ENCODE peak calls at places on chromosomes 5 and 9, in nine cellular contexts. J is coronary artery, L is fibroblast of lung, U is dorsolateral prefrontal cortex, O is neural progenitor cell, Q is colonic mucosa, H is breast epithelium, V is sigmoid colon, C is left lung. A is an unnamed sample.

GRCh38 chr5:168291281-168291960 is at the start of gene WWC1:
- DNase-seq in L (peak), Q (peak), H (peak), V (no peak), O (peak), C (peak), J (no peak), U (no peak), A (no peak)

GRCh38 chr9:4973902-4974301 is 11.2 kb upstream of the JAK2 start:
- DNase-seq in O (no peak), U (no peak), L (no peak), J (no peak), C (no peak), H (no peak), V (no peak), Q (no peak), A (no peak)

GRCh38 chr5:71789746-71790145 is 70.7 kb downstream of the CARTPT start:
- DNase-seq in O (no peak), J (no peak), C (no peak), Q (no peak), V (no peak), U (no peak), H (no peak), L (no peak), A (no peak)

GRCh38 chr5:124755565-124755964 is 9.1 kb upstream of the ZNF608 start:
- DNase-seq in H (no peak), O (no peak), J (no peak), Q (no peak), C (no peak), U (peak), L (peak), V (no peak), A (no peak)

GRCh38 chr9:132235125-132235524 is 73.3 kb downstream of the NTNG2 start:
- DNase-seq in L (no peak), Q (no peak), V (no peak), U (no peak), H (no peak), J (no peak), C (no peak), O (no peak), A (no peak)

GRCh38 chr5:151048526-151048925 is 28.1 kb downstream of the GPX3 start:
- DNase-seq in Q (no peak), H (no peak), O (peak), C (no peak), V (no peak), J (no peak), L (no peak), U (no peak), A (no peak)

GRCh38 chr5:124652514-124652819 is 94.0 kb downstream of the ZNF608 start:
- DNase-seq in U (no peak), O (no peak), V (no peak), Q (no peak), H (no peak), C (no peak), J (no peak), L (no peak), A (no peak)

GRCh38 chr5:115379622-115380344 is 83.3 kb upstream of the CCDC112 start:
- DNase-seq in V (no peak), O (no peak), J (no peak), C (no peak), L (peak), U (no peak), Q (peak), H (no peak), A (no peak)

GRCh38 chr9:120542701-120543490 is 37.1 kb downstream of the CDK5RAP2 start:
- DNase-seq in U (no peak), L (peak), Q (no peak), H (no peak), C (no peak), J (no peak), V (no peak), O (no peak), A (no peak)

GRCh38 chr5:180135128-180135955 is 63.8 kb upstream of the RNF130 start:
- DNase-seq in O (no peak), U (no peak), J (peak), C (peak), H (peak), Q (peak), L (peak), V (peak), A (peak)

GRCh38 chr5:127184841-127185240 is 105.8 kb upstream of the MEGF10 start:
- DNase-seq in L (no peak), U (no peak), O (no peak), V (no peak), H (no peak), Q (no peak), C (no peak), J (no peak), A (no peak)

GRCh38 chr9:121564861-121565260 is 65.2 kb upstream of the GGTA1 start:
- DNase-seq in V (no peak), Q (no peak), H (no peak), O (no peak), L (no peak), C (no peak), U (no peak), J (no peak), A (no peak)

GRCh38 chr9:101437806-101438232 is 2.2 kb upstream of the ALDOB start:
- DNase-seq in Q (no peak), U (no peak), L (peak), V (peak), C (no peak), H (no peak), J (no peak), O (no peak), A (no peak)

GRCh38 chr5:145947581-145947980 is 11.2 kb downstream of the SH3RF2 start:
- DNase-seq in J (no peak), H (no peak), O (no peak), C (no peak), Q (no peak), L (peak), V (no peak), U (no peak), A (no peak)

GRCh38 chr9:15304620-15305019 is 2.4 kb downstream of the TTC39B start:
- DNase-seq in O (no peak), U (no peak), L (no peak), Q (no peak), C (no peak), J (no peak), H (no peak), V (no peak), A (no peak)

GRCh38 chr5:175823731-175824525 is 47.5 kb upstream of the CPLX2 start:
- DNase-seq in L (no peak), U (no peak), J (no peak), Q (no peak), C (no peak), H (no peak), V (no peak), O (peak), A (no peak)

GRCh38 chr5:139193928-139194327 is 4.2 kb downstream of the SIL1 start:
- DNase-seq in J (no peak), L (no peak), O (no peak), H (no peak), Q (no peak), C (no peak), U (no peak), V (no peak), A (no peak)
- H3K27ac ChIP-seq in J (no peak), L (no peak), O (peak), H (no peak), Q (no peak), C (no peak), U (no peak), V (no peak), A (no peak)

GRCh38 chr5:132256086-132256782 is 1.3 kb upstream of the PDLIM4 start:
- DNase-seq in L (no peak), J (peak), Q (no peak), C (no peak), U (no peak), O (no peak), H (no peak), V (peak), A (no peak)

GRCh38 chr5:132257131-132258101 is at the start of gene PDLIM4:
- DNase-seq in V (peak), L (peak), U (no peak), H (no peak), C (no peak), Q (peak), O (peak), J (peak), A (no peak)

GRCh38 chr5:132258102-132259060 is 885 bp downstream of the PDLIM4 start:
- DNase-seq in H (no peak), L (peak), C (no peak), V (peak), J (peak), O (no peak), Q (peak), U (no peak), A (no peak)

GRCh38 chr5:132254321-132254977 is 3.0 kb upstream of the PDLIM4 start:
- DNase-seq in V (peak), O (no peak), U (no peak), H (peak), J (peak), C (no peak), L (no peak), Q (no peak), A (no peak)

DNA sequence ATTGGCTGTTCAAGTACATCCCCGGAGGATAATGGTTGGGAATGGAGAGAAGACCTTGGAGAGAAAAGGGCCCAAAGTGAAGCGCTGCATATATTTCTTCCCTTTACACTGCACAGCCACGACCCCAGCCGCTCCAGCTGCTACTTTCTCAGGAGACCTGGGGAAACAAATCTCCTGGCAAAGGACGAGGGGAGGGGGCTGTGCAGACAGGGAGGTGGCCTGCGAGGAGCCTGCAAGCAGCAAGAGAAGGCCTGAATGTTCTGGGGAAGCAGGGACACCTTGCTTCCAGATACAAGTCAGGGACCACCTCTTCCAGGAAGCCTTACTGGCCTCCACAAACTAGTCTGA is 739 bp upstream of the PDLIM4 start:
- DNase-seq in H (no peak), O (no peak), L (no peak), C (no peak), Q (no peak), U (no peak), J (no peak), V (no peak), A (no peak)
- H3K4me3 ChIP-seq in H (peak), O (peak), L (peak), C (no peak), Q (peak), U (peak), J (peak), V (peak), A (peak)

DNA sequence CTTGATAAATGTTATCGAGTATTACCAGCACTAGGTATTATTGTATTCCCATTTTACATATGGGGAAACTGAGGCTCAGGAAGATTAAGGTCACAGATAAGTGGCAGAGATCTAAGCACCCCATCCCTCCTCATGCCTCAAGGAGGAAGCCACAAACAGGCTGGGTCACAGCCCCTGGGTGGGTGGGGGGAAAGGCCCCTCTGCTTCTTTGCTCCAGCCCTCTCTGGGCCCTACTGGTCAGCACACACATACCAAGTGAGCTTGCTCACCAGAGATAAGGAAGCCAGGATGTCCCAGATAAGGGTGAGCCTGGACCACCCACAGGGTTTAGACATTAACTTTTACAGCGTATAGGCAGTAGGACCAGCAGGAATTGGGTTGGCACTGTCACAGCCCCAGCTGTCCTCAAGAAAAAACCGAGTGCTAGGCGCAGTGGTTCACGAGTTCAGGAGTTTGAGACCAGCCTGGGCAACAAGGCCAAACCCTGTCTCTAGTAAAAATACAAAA is 45.3 kb downstream of the STK10 start:
- DNase-seq in C (no peak), Q (peak), L (peak), U (no peak), H (no peak), J (no peak), V (no peak), O (no peak), A (no peak)
- TF ChIP-seq CTCF in C (no peak), Q (no peak), L (no peak), U (no peak), H (no peak), J (no peak), V (no peak), O (no peak), A (no peak)

GRCh38 chr9:136900988-136901515 is 14.7 kb downstream of the TRAF2 start:
- DNase-seq in H (no peak), C (no peak), U (no peak), V (no peak), L (no peak), J (no peak), O (no peak), Q (no peak), A (no peak)
- H3K27ac ChIP-seq in H (peak), C (peak), U (no peak), V (peak), L (peak), J (peak), O (no peak), Q (peak), A (peak)

GRCh38 chr5:35859101-35859661 is 2.5 kb downstream of the IL7R start:
- DNase-seq in O (peak), U (no peak), Q (no peak), C (no peak), V (no peak), J (no peak), L (peak), H (no peak), A (no peak)

GRCh38 chr5:35863159-35863558 is 6.5 kb downstream of the IL7R start:
- DNase-seq in V (no peak), L (no peak), Q (no peak), U (no peak), H (no peak), C (no peak), J (no peak), O (no peak), A (no peak)

GRCh38 chr5:35862126-35862525 is 5.4 kb downstream of the IL7R start:
- DNase-seq in O (no peak), L (no peak), H (no peak), Q (no peak), J (no peak), U (no peak), C (no peak), V (no peak), A (no peak)

GRCh38 chr5:35861718-35862117 is 5.0 kb downstream of the IL7R start:
- DNase-seq in L (peak), V (no peak), O (no peak), U (no peak), J (no peak), H (no peak), Q (no peak), C (no peak), A (no peak)

GRCh38 chr5:35860686-35861085 is 4.0 kb downstream of the IL7R start:
- DNase-seq in V (no peak), C (no peak), J (no peak), Q (no peak), L (peak), O (no peak), H (no peak), U (no peak), A (no peak)
- H3K4me3 ChIP-seq in V (no peak), C (no peak), J (no peak), Q (no peak), L (no peak), O (no peak), H (no peak), U (no peak), A (no peak)

GRCh38 chr9:71490810-71491209 is 277.5 kb downstream of the CEMIP2 start:
- DNase-seq in U (no peak), J (no peak), V (no peak), O (peak), H (no peak), C (no peak), L (no peak), Q (no peak), A (no peak)
- TF ChIP-seq CTCF in U (peak), J (no peak), V (no peak), O (peak), H (no peak), C (no peak), L (peak), Q (no peak), A (peak)

GRCh38 chr9:110650991-110651411 is 17.6 kb upstream of the MUSK start:
- DNase-seq in L (peak), O (no peak), Q (no peak), J (no peak), V (no peak), H (no peak), U (no peak), C (no peak), A (peak)
- H3K27ac ChIP-seq in L (peak), O (no peak), Q (no peak), J (peak), V (peak), H (peak), U (peak), C (no peak), A (peak)

GRCh38 chr9:128321879-128322341 is 337 bp downstream of the TRUB2 start:
- DNase-seq in V (no peak), J (no peak), C (no peak), O (no peak), U (no peak), H (no peak), Q (no peak), L (no peak), A (no peak)

GRCh38 chr9:128322342-128323191 is at the start of the genes COQ4 and TRUB2:
- DNase-seq in C (peak), U (peak), H (peak), Q (peak), L (peak), J (peak), O (peak), V (peak), A (peak)

GRCh38 chr9:128323192-128323730 is 622 bp downstream of the COQ4 start:
- DNase-seq in O (no peak), C (no peak), U (no peak), H (no peak), L (peak), V (no peak), J (no peak), Q (no peak), A (no peak)

GRCh38 chr9:128323786-128324185 is 1.1 kb downstream of the COQ4 start:
- DNase-seq in J (no peak), L (no peak), O (no peak), C (no peak), V (no peak), U (no peak), Q (no peak), H (no peak), A (no peak)

DNA sequence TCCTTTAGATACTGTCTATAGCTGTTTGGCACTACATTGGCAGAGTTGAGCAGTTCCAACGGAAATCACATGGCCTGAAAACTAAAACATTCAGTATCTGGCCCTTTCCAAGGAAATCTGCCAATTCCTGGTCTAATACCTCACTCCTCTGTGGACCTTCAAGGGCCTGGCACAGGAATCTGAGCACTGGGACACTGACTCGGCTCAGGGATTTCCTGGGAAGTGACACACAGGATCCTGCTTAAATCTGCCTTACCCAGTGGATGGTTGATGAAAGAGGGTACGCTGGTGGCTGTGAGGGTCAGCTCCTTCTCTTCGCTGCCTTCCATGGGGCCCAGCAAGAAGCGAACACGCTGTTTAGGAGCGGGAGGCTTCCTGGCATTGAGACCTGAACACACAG is 904 bp downstream of the TRUB2 start:
- DNase-seq in C (no peak), L (no peak), V (no peak), J (no peak), O (no peak), Q (no peak), H (no peak), U (no peak), A (no peak)
- H3K4me3 ChIP-seq in C (peak), L (peak), V (peak), J (peak), O (peak), Q (peak), H (peak), U (peak), A (peak)